ENCODE peak calls at places on chromosomes 2 and 18, in four cellular contexts. One of them, this sample, is unnamed.

GRCh38 chr2:160387558-160388262 is 105.9 kb downstream of the RBMS1 start:
- DNase-seq in A549: peak
- DNase-seq in K562: no peak
- DNase-seq in GM12878: no peak
- DNase-seq in this sample: no peak

GRCh38 chr18:48899558-48900174 is 51.1 kb downstream of the SMAD7 start:
- DNase-seq in A549: no peak
- DNase-seq in K562: no peak
- DNase-seq in GM12878: no peak
- DNase-seq in this sample: no peak

GRCh38 chr2:2646312-2647051 is 315.4 kb upstream of the MYT1L start:
- DNase-seq in A549: no peak
- DNase-seq in K562: no peak
- DNase-seq in GM12878: no peak
- DNase-seq in this sample: no peak

GRCh38 chr2:184053326-184053725 is 545.0 kb upstream of the ZNF804A start:
- DNase-seq in A549: peak
- DNase-seq in K562: no peak
- DNase-seq in GM12878: no peak
- DNase-seq in this sample: no peak

GRCh38 chr18:57505231-57505630 is 70.1 kb downstream of the ONECUT2 start:
- DNase-seq in A549: no peak
- DNase-seq in K562: no peak
- DNase-seq in GM12878: no peak
- DNase-seq in this sample: no peak

GRCh38 chr2:74188018-74188601 is 9.4 kb upstream of the MOB1A start:
- DNase-seq in A549: peak
- DNase-seq in K562: no peak
- DNase-seq in GM12878: no peak
- DNase-seq in this sample: peak

GRCh38 chr2:121506621-121507020 is 24.1 kb upstream of the RNU4ATAC start:
- DNase-seq in A549: no peak
- DNase-seq in K562: no peak
- DNase-seq in GM12878: no peak
- DNase-seq in this sample: no peak

GRCh38 chr2:200430017-200430416 is 79.9 kb downstream of the KCTD18 start:
- DNase-seq in A549: no peak
- DNase-seq in K562: no peak
- DNase-seq in GM12878: no peak
- DNase-seq in this sample: no peak

GRCh38 chr2:220129427-220129826 is 502.0 kb downstream of the SLC4A3 start:
- DNase-seq in A549: no peak
- DNase-seq in K562: no peak
- DNase-seq in GM12878: no peak
- DNase-seq in this sample: no peak

GRCh38 chr2:86393521-86394490 is 47.4 kb upstream of the KDM3A start:
- DNase-seq in A549: no peak
- DNase-seq in K562: no peak
- DNase-seq in GM12878: no peak
- DNase-seq in this sample: no peak

GRCh38 chr2:197286805-197287595 is 23.6 kb downstream of the ANKRD44 start:
- DNase-seq in A549: peak
- DNase-seq in K562: no peak
- DNase-seq in GM12878: no peak
- DNase-seq in this sample: peak

GRCh38 chr2:169462896-169463695 is 16.2 kb upstream of the BBS5 start:
- DNase-seq in A549: no peak
- DNase-seq in K562: no peak
- DNase-seq in GM12878: no peak
- DNase-seq in this sample: no peak

GRCh38 chr2:69073928-69074575 is 61.1 kb downstream of the ANTXR1 start:
- DNase-seq in A549: peak
- DNase-seq in K562: no peak
- DNase-seq in GM12878: no peak
- DNase-seq in this sample: peak

GRCh38 chr2:27051902-27052645 is 606 bp downstream of the AGBL5 start:
- DNase-seq in A549: peak
- DNase-seq in K562: no peak
- DNase-seq in GM12878: no peak
- DNase-seq in this sample: no peak

GRCh38 chr2:117087565-117088291 is 726.8 kb upstream of the DDX18 start:
- DNase-seq in A549: no peak
- DNase-seq in K562: no peak
- DNase-seq in GM12878: no peak
- DNase-seq in this sample: no peak

GRCh38 chr18:46518438-46518837 is 138.6 kb downstream of the LOXHD1 start:
- DNase-seq in A549: peak
- DNase-seq in K562: no peak
- DNase-seq in GM12878: no peak
- DNase-seq in this sample: peak

GRCh38 chr18:41501848-41502247 is 453.2 kb upstream of the PIK3C3 start:
- DNase-seq in A549: no peak
- DNase-seq in K562: no peak
- DNase-seq in GM12878: no peak
- DNase-seq in this sample: no peak

GRCh38 chr18:41499345-41499744 is 455.7 kb upstream of the PIK3C3 start:
- DNase-seq in A549: no peak
- DNase-seq in K562: no peak
- DNase-seq in GM12878: no peak
- DNase-seq in this sample: no peak

DNA sequence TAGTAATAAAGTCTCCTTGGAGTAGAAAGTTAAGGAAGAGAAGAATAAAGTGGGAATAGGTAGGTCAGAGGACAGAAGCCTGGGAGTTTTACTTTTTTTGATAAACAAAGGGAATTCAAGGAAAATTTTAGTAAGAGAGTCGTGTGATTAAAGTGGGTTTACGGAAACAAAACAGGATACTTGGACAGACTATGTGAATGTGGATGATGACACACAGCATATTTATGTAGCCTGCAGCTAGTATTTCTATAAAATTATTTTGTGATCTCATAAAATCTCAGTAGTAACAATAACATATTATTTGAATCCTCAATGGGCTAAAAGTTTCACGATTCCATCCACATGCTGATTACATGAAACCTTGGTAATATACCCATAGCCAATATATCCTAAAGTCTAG is 450.7 kb upstream of the PIK3C3 start:
- DNase-seq in A549: no peak
- DNase-seq in K562: no peak
- DNase-seq in GM12878: no peak
- DNase-seq in this sample: no peak
- TF ChIP-seq CHD4 in A549: no peak
- TF ChIP-seq CHD4 in K562: no peak
- TF ChIP-seq CHD4 in GM12878: no peak
- TF ChIP-seq CHD4 in this sample: no peak

GRCh38 chr2:110979834-110980612 is 140.7 kb upstream of the BCL2L11 start:
- DNase-seq in A549: no peak
- DNase-seq in K562: no peak
- DNase-seq in GM12878: no peak
- DNase-seq in this sample: no peak
- TF ChIP-seq CHD4 in A549: no peak
- TF ChIP-seq CHD4 in K562: no peak
- TF ChIP-seq CHD4 in GM12878: no peak
- TF ChIP-seq CHD4 in this sample: no peak

GRCh38 chr2:60549250-60550150 is 4.0 kb downstream of the BCL11A start:
- DNase-seq in A549: no peak
- DNase-seq in K562: no peak
- DNase-seq in GM12878: no peak
- DNase-seq in this sample: no peak
- TF ChIP-seq CHD4 in A549: no peak
- TF ChIP-seq CHD4 in K562: no peak
- TF ChIP-seq CHD4 in GM12878: no peak
- TF ChIP-seq CHD4 in this sample: no peak

DNA sequence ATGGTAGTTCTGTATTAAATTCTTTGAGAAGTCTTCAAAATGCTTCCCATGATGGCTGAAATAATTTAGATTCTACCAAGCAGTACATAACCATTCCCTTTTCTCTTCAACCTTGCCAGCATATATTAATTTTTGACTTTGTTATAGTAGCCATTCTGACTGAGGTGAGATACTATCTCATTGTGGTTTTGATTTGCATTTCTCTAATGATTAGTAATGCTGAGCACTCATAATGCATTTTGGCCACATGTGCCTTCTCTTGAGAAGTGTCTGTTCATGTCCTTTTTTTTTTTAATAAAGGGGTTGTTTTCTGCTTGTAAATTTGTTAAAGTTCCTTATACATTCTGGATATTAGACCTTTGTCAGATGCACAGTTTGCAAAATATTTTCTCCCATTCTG is 173.9 kb downstream of the CALCRL start:
- DNase-seq in A549: no peak
- DNase-seq in K562: no peak
- DNase-seq in GM12878: no peak
- DNase-seq in this sample: no peak
- TF ChIP-seq CHD4 in A549: no peak
- TF ChIP-seq CHD4 in K562: no peak
- TF ChIP-seq CHD4 in GM12878: no peak
- TF ChIP-seq CHD4 in this sample: no peak

GRCh38 chr2:16012626-16013501 is 72.5 kb downstream of the MYCN start:
- DNase-seq in A549: no peak
- DNase-seq in K562: no peak
- DNase-seq in GM12878: no peak
- DNase-seq in this sample: no peak

GRCh38 chr2:16012029-16012596 is 71.8 kb downstream of the MYCN start:
- DNase-seq in A549: no peak
- DNase-seq in K562: no peak
- DNase-seq in GM12878: no peak
- DNase-seq in this sample: no peak

GRCh38 chr2:16014802-16015201 is 74.5 kb downstream of the MYCN start:
- DNase-seq in A549: no peak
- DNase-seq in K562: no peak
- DNase-seq in GM12878: no peak
- DNase-seq in this sample: no peak

GRCh38 chr2:16014041-16014787 is 73.9 kb downstream of the MYCN start:
- DNase-seq in A549: no peak
- DNase-seq in K562: no peak
- DNase-seq in GM12878: no peak
- DNase-seq in this sample: no peak

GRCh38 chr2:16013571-16013970 is 73.2 kb downstream of the MYCN start:
- DNase-seq in A549: no peak
- DNase-seq in K562: no peak
- DNase-seq in GM12878: no peak
- DNase-seq in this sample: no peak
- TF ChIP-seq CHD4 in A549: no peak
- TF ChIP-seq CHD4 in K562: no peak
- TF ChIP-seq CHD4 in GM12878: no peak
- TF ChIP-seq CHD4 in this sample: no peak

This sample was measured in HepG2.